ENCODE peak calls at places on chromosomes 16 and 17, in five cellular contexts. H is OCI-LY7, C is BE2C, E is MCF 10A, Q is heart left ventricle. D is an unnamed sample.
A peak's percentile ranks its signal among the peaks of the same experiment; 100 is the strongest.

GRCh38 chr16:22685162-22685830 is 128.7 kb upstream of the HS3ST2 start:
- DNase-seq in Q (peak; percentile 53), H (no peak), C (no peak), E (no peak), D (no peak)

GRCh38 chr17:1957037-1957436 is 68.1 kb downstream of the RTN4RL1 start:
- DNase-seq in E (peak; percentile 6), H (no peak), C (no peak), Q (no peak), D (no peak)

GRCh38 chr17:8386841-8387240 is 3.8 kb upstream of the RPL26 start:
- DNase-seq in C (no peak), E (no peak), H (no peak), Q (no peak), D (no peak)

GRCh38 chr16:68985268-68985667 is 120.2 kb upstream of the HAS3 start:
- DNase-seq in C (no peak), E (peak; percentile 35), H (no peak), Q (no peak), D (no peak)

GRCh38 chr16:73113326-73113720 is 65.4 kb upstream of the ZFHX3 start:
- DNase-seq in H (no peak), E (peak; percentile 87), Q (no peak), C (no peak), D (no peak)

GRCh38 chr17:77701996-77702395 is 256.5 kb upstream of the TNRC6C start:
- DNase-seq in C (no peak), E (no peak), Q (no peak), H (no peak), D (no peak)

GRCh38 chr17:75024686-75025397 is 12.4 kb downstream of the MRPL58 start:
- DNase-seq in C (no peak), H (no peak), Q (no peak), E (no peak), D (no peak)

GRCh38 chr16:80837421-80838263 is 33.2 kb upstream of the CDYL2 start:
- DNase-seq in E (no peak), Q (no peak), C (no peak), H (no peak), D (no peak)

GRCh38 chr17:41710472-41711090 is 1.6 kb upstream of the GAST start:
- DNase-seq in E (peak; percentile 29), C (peak; percentile 84), H (no peak), Q (no peak), D (no peak)

GRCh38 chr16:85029413-85029794 is 1.8 kb downstream of the KIAA0513 start:
- DNase-seq in E (peak; percentile 81), Q (no peak), C (peak; percentile 65), H (no peak), D (no peak)

GRCh38 chr17:77804796-77805426 is 153.6 kb upstream of the TNRC6C start:
- DNase-seq in Q (no peak), H (no peak), E (no peak), C (no peak), D (peak; percentile 73)

GRCh38 chr16:78140818-78141466 is 41.5 kb downstream of the WWOX start:
- DNase-seq in C (no peak), Q (no peak), E (no peak), H (no peak), D (no peak)

GRCh38 chr16:11394593-11394960 is 49.3 kb downstream of the RMI2 start:
- DNase-seq in C (no peak), E (no peak), Q (no peak), H (no peak), D (peak; percentile 35)

GRCh38 chr17:37607637-37608368 is 1.4 kb downstream of the SYNRG start:
- DNase-seq in Q (no peak), H (peak; percentile 88), E (no peak), C (no peak), D (no peak)

GRCh38 chr17:81018044-81018802 is 16.7 kb upstream of the BAIAP2 start:
- DNase-seq in H (no peak), E (no peak), C (no peak), Q (no peak), D (no peak)

GRCh38 chr16:78522327-78522726 is 422.9 kb downstream of the WWOX start:
- DNase-seq in E (no peak), Q (no peak), C (no peak), H (no peak), D (no peak)

GRCh38 chr16:82524939-82525338 is 101.8 kb upstream of the CDH13 start:
- DNase-seq in E (no peak), Q (no peak), H (no peak), C (no peak), D (no peak)

GRCh38 chr16:11310997-11311561 is 29.9 kb upstream of the PRM1 start:
- DNase-seq in E (no peak), H (peak; percentile 93), C (no peak), Q (no peak), D (no peak)

GRCh38 chr17:64020068-64020766 is at the start of gene ICAM2:
- DNase-seq in H (peak; percentile 91), E (no peak), Q (peak; percentile 81), C (no peak), D (no peak)

GRCh38 chr16:77399066-77399465 is 35.8 kb downstream of the ADAMTS18 start:
- DNase-seq in E (no peak), C (no peak), H (no peak), Q (no peak), D (no peak)

GRCh38 chr16:76661691-76662090 is 384.5 kb downstream of the CNTNAP4 start:
- DNase-seq in Q (no peak), H (no peak), C (no peak), E (no peak), D (no peak)

GRCh38 chr17:63399856-63400255 is 46.2 kb downstream of the CYB561 start:
- DNase-seq in C (no peak), E (no peak), H (no peak), Q (peak; percentile 82), D (no peak)

GRCh38 chr17:19237389-19238166 is 412 bp downstream of the EPN2 start:
- DNase-seq in H (no peak), C (peak; percentile 37), Q (peak; percentile 57), E (no peak), D (no peak)

GRCh38 chr16:11379420-11379819 is 34.2 kb downstream of the RMI2 start:
- DNase-seq in H (no peak), C (no peak), E (peak; percentile 46), Q (no peak), D (no peak)

GRCh38 chr16:89216315-89217137 is 977 bp upstream of the ZNF778 start:
- DNase-seq in Q (peak; percentile 77), C (peak; percentile 79), E (peak; percentile 80), H (peak; percentile 81), D (no peak)
- TF ChIP-seq CTCF in Q (peak; percentile 67), C (peak; percentile 84), E (peak; percentile 70), H (peak; percentile 94), D (peak; percentile 88)

DNA sequence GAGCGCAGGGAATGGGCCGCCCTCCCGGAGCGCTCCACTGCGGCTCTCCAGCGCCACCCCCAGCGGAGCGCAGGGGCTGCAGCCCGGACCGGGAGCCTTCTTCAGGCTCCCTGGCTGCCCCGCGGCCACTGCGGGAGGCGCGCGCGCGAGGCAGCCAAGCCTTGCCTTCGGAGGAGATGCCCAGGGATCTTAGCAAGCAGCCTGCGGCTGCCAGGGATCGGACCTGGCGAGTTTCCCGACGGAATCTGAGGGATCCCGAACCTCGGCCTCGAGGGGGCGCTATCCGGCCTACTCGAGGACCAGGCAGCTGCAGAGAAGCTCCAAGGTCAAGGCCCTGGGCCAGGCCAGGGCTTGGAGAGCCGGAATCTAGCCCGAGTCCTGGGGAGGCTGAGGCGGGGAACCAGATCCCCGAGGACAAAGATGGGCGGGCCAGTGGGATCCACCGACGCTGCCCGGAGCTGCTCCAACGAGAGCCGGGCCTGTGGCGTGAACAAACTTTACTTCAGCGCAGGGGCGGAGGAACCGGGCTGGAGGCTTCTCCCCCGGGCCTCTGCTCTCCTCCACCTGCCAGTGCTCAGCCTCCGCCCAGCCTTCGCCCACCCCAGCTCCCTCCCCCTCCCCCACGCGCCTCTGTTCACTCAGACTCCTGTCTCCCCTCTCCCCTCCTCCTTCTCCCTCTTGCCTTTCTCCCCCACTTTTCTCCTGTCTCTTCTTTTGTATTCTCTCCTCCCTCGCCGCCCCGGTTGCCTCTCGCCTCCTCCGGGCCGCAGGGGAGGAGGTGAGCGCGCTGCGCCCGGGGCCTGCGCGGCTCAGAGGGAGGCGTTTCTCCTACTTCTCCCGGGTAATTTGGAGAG is at the start of gene IRX6:
- DNase-seq in C (peak; percentile 73), H (no peak), Q (peak; percentile 65), E (peak; percentile 19), D (no peak)
- TF ChIP-seq CTCF in C (peak; percentile 72), H (no peak), Q (peak; percentile 76), E (peak; percentile 55), D (peak; percentile 73)

GRCh38 chr16:4474192-4474961 is at the start of gene NMRAL1:
- DNase-seq in H (peak; percentile 98), Q (peak; percentile 88), E (peak; percentile 94), C (peak; percentile 88), D (peak; percentile 97)
- TF ChIP-seq CTCF in H (no peak), Q (no peak), E (no peak), C (no peak), D (peak; percentile 38)

DNA sequence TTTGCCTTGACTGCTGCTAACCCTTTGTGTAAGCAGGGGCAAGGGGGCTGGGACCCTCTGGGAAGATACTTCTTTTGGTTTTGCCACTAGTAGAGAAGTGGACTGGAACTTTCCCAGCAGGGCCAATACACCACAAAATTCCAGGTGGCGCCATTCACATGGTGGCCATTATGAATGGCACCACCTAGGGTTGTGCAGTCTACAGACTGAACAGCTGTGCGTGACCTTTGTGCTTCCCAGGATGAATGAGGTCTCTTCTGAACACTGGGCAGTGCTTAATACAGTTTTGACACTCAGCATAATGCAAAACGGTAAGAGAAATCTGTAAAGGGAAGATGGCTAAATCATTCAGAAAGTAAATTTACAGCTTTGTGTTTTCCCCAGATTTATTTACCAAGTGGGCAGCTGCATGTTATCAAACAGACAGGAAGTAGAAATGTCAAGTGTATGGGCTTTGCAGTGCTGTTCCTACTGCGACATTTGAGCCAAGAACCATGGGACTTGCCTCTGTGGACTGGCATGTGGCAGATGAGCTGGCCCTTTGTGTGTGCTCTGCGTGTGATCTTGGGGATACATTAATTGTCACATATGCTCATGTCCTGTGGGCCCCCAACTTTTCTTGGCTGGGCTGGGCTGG is 9.2 kb downstream of the SYT17 start:
- DNase-seq in Q (no peak), C (no peak), E (no peak), H (no peak), D (no peak)
- TF ChIP-seq CTCF in Q (no peak), C (peak; percentile 7), E (no peak), H (peak; percentile 48), D (peak; percentile 20)

DNA sequence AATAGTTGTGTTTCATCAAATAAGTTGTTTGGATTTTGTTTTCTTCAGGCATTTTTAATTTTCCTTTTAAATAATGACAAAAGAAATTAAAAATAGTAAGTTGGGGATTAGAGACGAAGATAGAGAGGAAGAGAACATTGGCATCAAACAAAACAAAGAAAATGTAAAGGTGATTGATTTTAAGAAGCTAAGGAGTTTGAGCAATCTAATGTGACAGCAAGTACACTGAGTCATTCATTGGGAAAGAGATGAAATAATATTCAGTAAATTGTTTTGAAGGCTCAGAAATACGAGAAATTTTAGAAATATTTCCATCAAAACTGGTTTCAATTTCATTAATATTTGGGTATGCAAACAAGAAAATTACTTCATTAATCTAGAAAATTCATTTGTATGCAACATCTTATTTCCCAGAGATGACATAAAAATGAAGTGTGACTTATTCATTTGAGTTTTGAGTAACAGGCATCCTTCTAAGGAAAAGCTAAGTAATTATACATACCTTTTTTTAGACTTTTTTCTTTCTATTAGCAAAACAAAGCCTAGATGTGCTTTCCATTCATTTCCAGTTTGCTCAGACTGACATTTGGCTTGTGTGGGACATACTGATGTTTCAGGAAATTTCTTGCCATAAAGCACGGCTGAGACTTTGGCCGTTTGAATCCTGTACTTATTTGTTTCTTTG is 66.7 kb downstream of the COX10 start:
- DNase-seq in E (no peak), H (no peak), Q (no peak), C (no peak), D (no peak)
- TF ChIP-seq CTCF in E (no peak), H (no peak), Q (no peak), C (no peak), D (no peak)

GRCh38 chr17:35210741-35211140 is 16.5 kb upstream of the SLC35G3 start:
- DNase-seq in C (no peak), Q (no peak), E (no peak), H (no peak), D (no peak)
- TF ChIP-seq CTCF in C (no peak), Q (no peak), E (no peak), H (no peak), D (no peak)

D was measured in chondrocyte.